ENCODE peak calls at places on chromosomes 12 and 14, in ten cellular contexts. One of them, this sample, is unnamed.

GRCh38 chr12:118498171-118498570 is 121.8 kb downstream of the SUDS3 start:
- DNase-seq in neural progenitor cell: no peak
- DNase-seq in heart right ventricle: peak
- DNase-seq in GM23248: no peak
- DNase-seq in AG04450: no peak
- DNase-seq in PC-3: peak
- DNase-seq in CD8-positive, alpha-beta memory T cell: no peak
- DNase-seq in IMR-90: no peak
- DNase-seq in CD8-positive, alpha-beta T cell: no peak
- DNase-seq in esophagus squamous epithelium: no peak
- DNase-seq in this sample: peak

GRCh38 chr12:68397566-68398158 is 65.5 kb upstream of the MDM1 start:
- DNase-seq in neural progenitor cell: no peak
- DNase-seq in heart right ventricle: no peak
- DNase-seq in GM23248: no peak
- DNase-seq in AG04450: no peak
- DNase-seq in PC-3: no peak
- DNase-seq in CD8-positive, alpha-beta memory T cell: no peak
- DNase-seq in IMR-90: no peak
- DNase-seq in CD8-positive, alpha-beta T cell: no peak
- DNase-seq in esophagus squamous epithelium: no peak
- DNase-seq in this sample: no peak

GRCh38 chr14:65331652-65332051 is 80.9 kb upstream of the FUT8 start:
- DNase-seq in neural progenitor cell: no peak
- DNase-seq in heart right ventricle: no peak
- DNase-seq in GM23248: no peak
- DNase-seq in AG04450: no peak
- DNase-seq in PC-3: no peak
- DNase-seq in CD8-positive, alpha-beta memory T cell: no peak
- DNase-seq in IMR-90: no peak
- DNase-seq in CD8-positive, alpha-beta T cell: no peak
- DNase-seq in esophagus squamous epithelium: no peak
- DNase-seq in this sample: no peak

GRCh38 chr14:52235434-52235833 is 32.1 kb upstream of the PTGDR start:
- DNase-seq in neural progenitor cell: no peak
- DNase-seq in heart right ventricle: no peak
- DNase-seq in GM23248: no peak
- DNase-seq in AG04450: no peak
- DNase-seq in PC-3: no peak
- DNase-seq in CD8-positive, alpha-beta memory T cell: no peak
- DNase-seq in IMR-90: no peak
- DNase-seq in CD8-positive, alpha-beta T cell: no peak
- DNase-seq in esophagus squamous epithelium: no peak
- DNase-seq in this sample: no peak

GRCh38 chr12:23631991-23632390 is 317.5 kb downstream of the SOX5 start:
- DNase-seq in neural progenitor cell: peak
- DNase-seq in heart right ventricle: no peak
- DNase-seq in GM23248: no peak
- DNase-seq in AG04450: no peak
- DNase-seq in PC-3: no peak
- DNase-seq in CD8-positive, alpha-beta memory T cell: no peak
- DNase-seq in IMR-90: peak
- DNase-seq in CD8-positive, alpha-beta T cell: no peak
- DNase-seq in esophagus squamous epithelium: no peak
- DNase-seq in this sample: no peak

GRCh38 chr12:123050331-123050809 is 69.9 kb downstream of the ARL6IP4 start:
- DNase-seq in neural progenitor cell: no peak
- DNase-seq in heart right ventricle: peak
- DNase-seq in GM23248: peak
- DNase-seq in AG04450: no peak
- DNase-seq in PC-3: peak
- DNase-seq in CD8-positive, alpha-beta memory T cell: no peak
- DNase-seq in IMR-90: peak
- DNase-seq in CD8-positive, alpha-beta T cell: no peak
- DNase-seq in esophagus squamous epithelium: no peak
- DNase-seq in this sample: peak

GRCh38 chr14:106605548-106606448 is 1079.4 kb downstream of the TMEM121 start:
- DNase-seq in neural progenitor cell: no peak
- DNase-seq in heart right ventricle: no peak
- DNase-seq in GM23248: no peak
- DNase-seq in AG04450: no peak
- DNase-seq in PC-3: no peak
- DNase-seq in CD8-positive, alpha-beta memory T cell: peak
- DNase-seq in IMR-90: no peak
- DNase-seq in CD8-positive, alpha-beta T cell: peak
- DNase-seq in esophagus squamous epithelium: peak
- DNase-seq in this sample: no peak

GRCh38 chr14:101922866-101923265 is 41.5 kb upstream of the DYNC1H1 start:
- DNase-seq in neural progenitor cell: no peak
- DNase-seq in heart right ventricle: no peak
- DNase-seq in GM23248: no peak
- DNase-seq in AG04450: no peak
- DNase-seq in PC-3: no peak
- DNase-seq in CD8-positive, alpha-beta memory T cell: no peak
- DNase-seq in IMR-90: no peak
- DNase-seq in CD8-positive, alpha-beta T cell: no peak
- DNase-seq in esophagus squamous epithelium: no peak
- DNase-seq in this sample: no peak

GRCh38 chr14:92456215-92457017 is 57.2 kb upstream of the RIN3 start:
- DNase-seq in neural progenitor cell: peak
- DNase-seq in heart right ventricle: peak
- DNase-seq in GM23248: peak
- DNase-seq in AG04450: peak
- DNase-seq in PC-3: peak
- DNase-seq in CD8-positive, alpha-beta memory T cell: no peak
- DNase-seq in IMR-90: peak
- DNase-seq in CD8-positive, alpha-beta T cell: no peak
- DNase-seq in esophagus squamous epithelium: no peak
- DNase-seq in this sample: peak

GRCh38 chr14:94670692-94671285 is 58.6 kb downstream of the SERPINA3 start:
- DNase-seq in neural progenitor cell: no peak
- DNase-seq in heart right ventricle: no peak
- DNase-seq in GM23248: no peak
- DNase-seq in AG04450: no peak
- DNase-seq in PC-3: no peak
- DNase-seq in CD8-positive, alpha-beta memory T cell: no peak
- DNase-seq in IMR-90: no peak
- DNase-seq in CD8-positive, alpha-beta T cell: no peak
- DNase-seq in esophagus squamous epithelium: no peak
- DNase-seq in this sample: no peak

GRCh38 chr14:67674139-67674479 is 323 bp downstream of the VTI1B start:
- DNase-seq in neural progenitor cell: peak
- DNase-seq in heart right ventricle: peak
- DNase-seq in GM23248: peak
- DNase-seq in AG04450: no peak
- DNase-seq in PC-3: peak
- DNase-seq in CD8-positive, alpha-beta memory T cell: no peak
- DNase-seq in IMR-90: peak
- DNase-seq in CD8-positive, alpha-beta T cell: no peak
- DNase-seq in esophagus squamous epithelium: no peak
- DNase-seq in this sample: peak

GRCh38 chr12:103852498-103852992 is 11.5 kb upstream of the NT5DC3 start:
- DNase-seq in neural progenitor cell: no peak
- DNase-seq in heart right ventricle: no peak
- DNase-seq in GM23248: peak
- DNase-seq in AG04450: no peak
- DNase-seq in PC-3: peak
- DNase-seq in CD8-positive, alpha-beta memory T cell: no peak
- DNase-seq in IMR-90: peak
- DNase-seq in CD8-positive, alpha-beta T cell: no peak
- DNase-seq in esophagus squamous epithelium: no peak
- DNase-seq in this sample: peak

GRCh38 chr14:65290830-65291229 is 121.7 kb upstream of the FUT8 start:
- DNase-seq in neural progenitor cell: no peak
- DNase-seq in heart right ventricle: no peak
- DNase-seq in GM23248: peak
- DNase-seq in AG04450: no peak
- DNase-seq in PC-3: peak
- DNase-seq in CD8-positive, alpha-beta memory T cell: no peak
- DNase-seq in IMR-90: peak
- DNase-seq in CD8-positive, alpha-beta T cell: no peak
- DNase-seq in esophagus squamous epithelium: no peak
- DNase-seq in this sample: peak

GRCh38 chr12:5796171-5797091 is 148.6 kb downstream of the ANO2 start:
- DNase-seq in neural progenitor cell: peak
- DNase-seq in heart right ventricle: no peak
- DNase-seq in GM23248: peak
- DNase-seq in AG04450: no peak
- DNase-seq in PC-3: peak
- DNase-seq in CD8-positive, alpha-beta memory T cell: no peak
- DNase-seq in IMR-90: peak
- DNase-seq in CD8-positive, alpha-beta T cell: no peak
- DNase-seq in esophagus squamous epithelium: no peak
- DNase-seq in this sample: no peak

GRCh38 chr12:70555081-70555480 is 82.1 kb downstream of the PTPRB start:
- DNase-seq in neural progenitor cell: no peak
- DNase-seq in heart right ventricle: no peak
- DNase-seq in GM23248: no peak
- DNase-seq in AG04450: no peak
- DNase-seq in PC-3: no peak
- DNase-seq in CD8-positive, alpha-beta memory T cell: no peak
- DNase-seq in IMR-90: no peak
- DNase-seq in CD8-positive, alpha-beta T cell: no peak
- DNase-seq in esophagus squamous epithelium: no peak
- DNase-seq in this sample: no peak

GRCh38 chr12:70553391-70553859 is 83.8 kb downstream of the PTPRB start:
- DNase-seq in neural progenitor cell: no peak
- DNase-seq in heart right ventricle: peak
- DNase-seq in GM23248: no peak
- DNase-seq in AG04450: no peak
- DNase-seq in PC-3: peak
- DNase-seq in CD8-positive, alpha-beta memory T cell: no peak
- DNase-seq in IMR-90: no peak
- DNase-seq in CD8-positive, alpha-beta T cell: no peak
- DNase-seq in esophagus squamous epithelium: no peak
- DNase-seq in this sample: no peak

GRCh38 chr12:70550180-70550577 is 87.0 kb downstream of the PTPRB start:
- DNase-seq in neural progenitor cell: no peak
- DNase-seq in heart right ventricle: no peak
- DNase-seq in GM23248: no peak
- DNase-seq in AG04450: no peak
- DNase-seq in PC-3: no peak
- DNase-seq in CD8-positive, alpha-beta memory T cell: no peak
- DNase-seq in IMR-90: no peak
- DNase-seq in CD8-positive, alpha-beta T cell: no peak
- DNase-seq in esophagus squamous epithelium: no peak
- DNase-seq in this sample: no peak

GRCh38 chr12:70549340-70550179 is 87.7 kb downstream of the PTPRB start:
- DNase-seq in neural progenitor cell: no peak
- DNase-seq in heart right ventricle: no peak
- DNase-seq in GM23248: peak
- DNase-seq in AG04450: no peak
- DNase-seq in PC-3: peak
- DNase-seq in CD8-positive, alpha-beta memory T cell: no peak
- DNase-seq in IMR-90: no peak
- DNase-seq in CD8-positive, alpha-beta T cell: no peak
- DNase-seq in esophagus squamous epithelium: no peak
- DNase-seq in this sample: no peak
- H3K27ac ChIP-seq in neural progenitor cell: no peak
- H3K27ac ChIP-seq in heart right ventricle: no peak
- H3K27ac ChIP-seq in GM23248: no peak
- H3K27ac ChIP-seq in AG04450: no peak
- H3K27ac ChIP-seq in PC-3: peak
- H3K27ac ChIP-seq in CD8-positive, alpha-beta memory T cell: no peak
- H3K27ac ChIP-seq in IMR-90: no peak
- H3K27ac ChIP-seq in CD8-positive, alpha-beta T cell: no peak
- H3K27ac ChIP-seq in esophagus squamous epithelium: no peak
- H3K27ac ChIP-seq in this sample: no peak

GRCh38 chr12:108358580-108358965 is 19.5 kb upstream of the CMKLR1 start:
- DNase-seq in neural progenitor cell: peak
- DNase-seq in heart right ventricle: no peak
- DNase-seq in GM23248: peak
- DNase-seq in AG04450: no peak
- DNase-seq in PC-3: no peak
- DNase-seq in CD8-positive, alpha-beta memory T cell: no peak
- DNase-seq in IMR-90: no peak
- DNase-seq in CD8-positive, alpha-beta T cell: no peak
- DNase-seq in esophagus squamous epithelium: no peak
- DNase-seq in this sample: no peak
- H3K4me3 ChIP-seq in neural progenitor cell: no peak
- H3K4me3 ChIP-seq in heart right ventricle: no peak
- H3K4me3 ChIP-seq in GM23248: no peak
- H3K4me3 ChIP-seq in AG04450: no peak
- H3K4me3 ChIP-seq in PC-3: no peak
- H3K4me3 ChIP-seq in CD8-positive, alpha-beta memory T cell: no peak
- H3K4me3 ChIP-seq in IMR-90: no peak
- H3K4me3 ChIP-seq in CD8-positive, alpha-beta T cell: no peak
- H3K4me3 ChIP-seq in esophagus squamous epithelium: no peak
- H3K4me3 ChIP-seq in this sample: no peak

GRCh38 chr12:49187184-49187583 is 1.7 kb downstream of the TUBA1A start:
- DNase-seq in neural progenitor cell: peak
- DNase-seq in heart right ventricle: peak
- DNase-seq in GM23248: peak
- DNase-seq in AG04450: no peak
- DNase-seq in PC-3: no peak
- DNase-seq in CD8-positive, alpha-beta memory T cell: peak
- DNase-seq in IMR-90: peak
- DNase-seq in CD8-positive, alpha-beta T cell: no peak
- DNase-seq in esophagus squamous epithelium: no peak
- DNase-seq in this sample: peak
- H3K27ac ChIP-seq in neural progenitor cell: no peak
- H3K27ac ChIP-seq in heart right ventricle: peak
- H3K27ac ChIP-seq in GM23248: peak
- H3K27ac ChIP-seq in AG04450: no peak
- H3K27ac ChIP-seq in PC-3: no peak
- H3K27ac ChIP-seq in CD8-positive, alpha-beta memory T cell: peak
- H3K27ac ChIP-seq in IMR-90: peak
- H3K27ac ChIP-seq in CD8-positive, alpha-beta T cell: peak
- H3K27ac ChIP-seq in esophagus squamous epithelium: no peak
- H3K27ac ChIP-seq in this sample: peak

DNA sequence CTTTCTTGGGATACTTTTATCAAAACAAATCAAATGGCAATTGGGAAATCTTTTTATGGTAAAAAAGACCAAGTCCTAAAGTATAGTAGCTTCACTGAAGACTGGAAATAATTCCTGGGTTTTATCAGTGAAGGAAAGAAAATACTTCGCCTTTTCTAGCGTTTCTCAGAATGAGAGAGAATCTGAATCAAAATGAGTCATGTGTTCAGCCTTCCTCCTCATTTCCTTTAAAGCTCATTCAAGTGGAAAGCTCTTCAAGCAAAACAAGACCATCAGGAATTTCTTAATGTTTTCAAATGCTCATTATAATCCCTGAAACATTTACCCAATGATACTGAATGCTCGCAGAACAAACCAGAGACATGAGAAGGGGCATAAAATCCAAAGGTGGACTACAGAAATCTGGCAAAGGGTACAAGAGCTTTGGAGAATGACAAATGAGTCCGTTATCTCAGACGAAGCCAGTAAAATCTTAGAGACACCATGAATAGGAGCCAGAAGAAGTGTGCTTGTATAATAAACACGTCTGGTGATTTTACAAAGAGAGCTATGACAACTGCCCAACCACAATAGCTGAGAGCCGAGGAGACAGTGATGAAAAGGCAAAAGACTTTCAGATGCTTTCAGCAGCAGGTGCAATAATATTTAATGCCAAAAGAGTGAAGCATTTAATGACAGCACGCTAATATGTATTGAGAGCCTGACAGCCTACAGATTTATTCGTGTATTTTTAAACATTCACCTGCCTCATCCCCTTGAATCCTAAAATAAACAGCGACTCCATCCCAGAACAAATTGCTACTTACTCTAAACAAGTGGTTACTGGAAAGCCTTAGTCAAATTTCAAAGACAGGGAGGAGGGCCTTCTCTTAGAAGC is 19.1 kb downstream of the SPRING1 start:
- DNase-seq in neural progenitor cell: no peak
- DNase-seq in heart right ventricle: no peak
- DNase-seq in GM23248: peak
- DNase-seq in AG04450: no peak
- DNase-seq in PC-3: peak
- DNase-seq in CD8-positive, alpha-beta memory T cell: no peak
- DNase-seq in IMR-90: peak
- DNase-seq in CD8-positive, alpha-beta T cell: no peak
- DNase-seq in esophagus squamous epithelium: no peak
- DNase-seq in this sample: no peak
- H3K4me3 ChIP-seq in neural progenitor cell: no peak
- H3K4me3 ChIP-seq in heart right ventricle: no peak
- H3K4me3 ChIP-seq in GM23248: peak
- H3K4me3 ChIP-seq in AG04450: no peak
- H3K4me3 ChIP-seq in PC-3: no peak
- H3K4me3 ChIP-seq in CD8-positive, alpha-beta memory T cell: no peak
- H3K4me3 ChIP-seq in IMR-90: no peak
- H3K4me3 ChIP-seq in CD8-positive, alpha-beta T cell: no peak
- H3K4me3 ChIP-seq in esophagus squamous epithelium: no peak
- H3K4me3 ChIP-seq in this sample: no peak

This sample was measured in brain microvascular endothelial cell.